ENCODE peak calls at places on chromosomes 12 and 14, in six cellular contexts. Q is fibroblast of mammary gland; D is aorta; K is activated CD4-positive, alpha-beta T cell treated with anti-CD3 and anti-CD28 coated beads for 48 hours; S is retinal pigment epithelial cell; A is NCI-H1092. G is an unnamed sample.

GRCh38 chr12:304815-305214 is 42.2 kb upstream of the SLC6A13 start:
- DNase-seq in Q (peak), D (no peak), K (no peak), S (peak), A (no peak), G (no peak)

GRCh38 chr14:104723651-104724406 is at the start of gene ADSS1:
- DNase-seq in Q (no peak), D (peak), K (peak), S (no peak), A (no peak), G (no peak)

GRCh38 chr12:18754118-18754707 is 16.3 kb downstream of the CAPZA3 start:
- DNase-seq in Q (no peak), D (no peak), K (no peak), S (no peak), A (no peak), G (no peak)

GRCh38 chr12:66268562-66268961 is 33.7 kb upstream of the HELB start:
- DNase-seq in Q (no peak), D (no peak), K (no peak), S (no peak), A (no peak), G (no peak)

GRCh38 chr12:9736931-9737705 is 4.2 kb upstream of the CLECL1 start:
- DNase-seq in Q (no peak), D (no peak), K (no peak), S (no peak), A (no peak), G (no peak)

GRCh38 chr12:77559400-77560074 is 271.2 kb upstream of the NAV3 start:
- DNase-seq in Q (no peak), D (no peak), K (no peak), S (no peak), A (no peak), G (no peak)

GRCh38 chr12:106427917-106428316 is 70.4 kb downstream of the POLR3B start:
- DNase-seq in Q (no peak), D (no peak), K (no peak), S (no peak), A (no peak), G (no peak)

GRCh38 chr14:91278383-91278715 is 33.8 kb upstream of the GPR68 start:
- DNase-seq in Q (no peak), D (no peak), K (no peak), S (no peak), A (no peak), G (no peak)

GRCh38 chr14:23793532-23793931 is 157.4 kb downstream of the DHRS2 start:
- DNase-seq in Q (no peak), D (no peak), K (no peak), S (no peak), A (no peak), G (no peak)

GRCh38 chr12:58819945-58820344 is 100.4 kb downstream of the LRIG3 start:
- DNase-seq in Q (peak), D (no peak), K (no peak), S (no peak), A (no peak), G (no peak)

GRCh38 chr12:100077367-100077766 is 65.3 kb downstream of the BLTP3B start:
- DNase-seq in Q (peak), D (no peak), K (no peak), S (no peak), A (no peak), G (no peak)

GRCh38 chr12:131192951-131193350 is 239.2 kb downstream of the ADGRD1 start:
- DNase-seq in Q (no peak), D (no peak), K (no peak), S (no peak), A (no peak), G (no peak)

GRCh38 chr14:51386983-51387730 is 147.1 kb downstream of the TMX1 start:
- DNase-seq in Q (peak), D (no peak), K (no peak), S (no peak), A (no peak), G (no peak)

GRCh38 chr12:98955284-98955683 is 310.2 kb downstream of the APAF1 start:
- DNase-seq in Q (peak), D (no peak), K (peak), S (no peak), A (no peak), G (no peak)

GRCh38 chr12:108611884-108612415 is 14.1 kb upstream of the TMEM119 start:
- DNase-seq in Q (peak), D (no peak), K (peak), S (no peak), A (no peak), G (no peak)

GRCh38 chr14:24149302-24149969 is 2.1 kb downstream of the RNF31 start:
- DNase-seq in Q (no peak), D (no peak), K (no peak), S (no peak), A (no peak), G (no peak)

GRCh38 chr12:6837370-6838060 is 3.2 kb upstream of the GNB3 start:
- DNase-seq in Q (no peak), D (peak), K (no peak), S (no peak), A (no peak), G (no peak)

GRCh38 chr12:24903305-24904088 is 45.4 kb downstream of the BCAT1 start:
- DNase-seq in Q (peak), D (no peak), K (peak), S (no peak), A (no peak), G (no peak)

GRCh38 chr12:6688543-6688999 is 604 bp downstream of the ZNF384 start:
- DNase-seq in Q (no peak), D (no peak), K (peak), S (no peak), A (no peak), G (no peak)

GRCh38 chr12:60169904-60170303 is 574.1 kb downstream of the SLC16A7 start:
- DNase-seq in Q (peak), D (no peak), K (no peak), S (no peak), A (no peak), G (no peak)

GRCh38 chr12:118853634-118854033 is 127.7 kb upstream of the SRRM4 start:
- DNase-seq in Q (no peak), D (no peak), K (peak), S (no peak), A (no peak), G (no peak)

GRCh38 chr12:57816001-57816854 is 2.3 kb downstream of the AVIL start:
- DNase-seq in Q (no peak), D (no peak), K (no peak), S (no peak), A (no peak), G (no peak)

GRCh38 chr14:23566782-23567185 is 807 bp downstream of the AP1G2 start:
- DNase-seq in Q (no peak), D (no peak), K (no peak), S (no peak), A (no peak), G (no peak)

GRCh38 chr14:49512147-49512551 is 74.0 kb downstream of the RPS29 start:
- DNase-seq in Q (peak), D (peak), K (no peak), S (peak), A (no peak), G (no peak)

G was measured in NCI-H2107.